ENCODE peak calls at places on chromosomes 6 and 20, in six cellular contexts. P, T, M, B, A and O are unnamed samples.

GRCh38 chr6:586553-586952 is 70.3 kb downstream of the HUS1B start:
- DNase-seq in P (no peak), B (no peak), A (no peak), T (no peak), M (no peak), O (no peak)

GRCh38 chr6:104472245-104472644 is 387.5 kb downstream of the HACE1 start:
- DNase-seq in B (no peak), P (no peak), T (no peak), M (no peak), A (no peak), O (no peak)

GRCh38 chr20:5234158-5234557 is 82.6 kb downstream of the PROKR2 start:
- DNase-seq in T (no peak), M (no peak), B (no peak), A (no peak), P (no peak), O (no peak)

GRCh38 chr6:130697661-130698535 is 129.3 kb upstream of the SMLR1 start:
- DNase-seq in A (peak; percentile 73), T (peak; percentile 23), P (peak; percentile 50), M (peak; percentile 79), B (peak; percentile 73), O (no peak)

GRCh38 chr6:136598048-136598447 is 47.8 kb upstream of the MAP7 start:
- DNase-seq in M (no peak), A (no peak), B (no peak), P (no peak), T (no peak), O (no peak)

GRCh38 chr6:152973916-152974315 is 8.9 kb downstream of the FBXO5 start:
- DNase-seq in B (no peak), A (no peak), M (no peak), P (no peak), T (no peak), O (no peak)

GRCh38 chr6:154981071-154981373 is 14.1 kb upstream of the TIAM2 start:
- DNase-seq in T (no peak), P (no peak), B (no peak), A (peak; percentile 59), M (no peak), O (no peak)

GRCh38 chr6:27076116-27076515 is 171.4 kb upstream of the PRSS16 start:
- DNase-seq in A (no peak), T (no peak), P (no peak), B (no peak), M (no peak), O (no peak)

GRCh38 chr6:1641391-1641790 is 31.7 kb downstream of the FOXC1 start:
- DNase-seq in A (no peak), M (no peak), P (no peak), B (no peak), T (no peak), O (no peak)

GRCh38 chr6:7200598-7201443 is 93.1 kb downstream of the RREB1 start:
- DNase-seq in B (no peak), M (no peak), P (no peak), A (no peak), T (no peak), O (peak; percentile 85)

GRCh38 chr6:130421567-130421966 is 55.8 kb downstream of the TMEM200A start:
- DNase-seq in A (no peak), P (no peak), B (peak; percentile 79), M (no peak), T (no peak), O (no peak)

GRCh38 chr6:22570185-22570551 is 802 bp downstream of the HDGFL1 start:
- DNase-seq in T (no peak), P (no peak), B (no peak), M (peak; percentile 6), A (no peak), O (peak; percentile 31)

GRCh38 chr6:107695061-107695715 is 128.9 kb downstream of the SCML4 start:
- DNase-seq in B (no peak), M (no peak), P (no peak), T (no peak), A (no peak), O (no peak)

GRCh38 chr6:126388235-126388634 is 48.3 kb downstream of the CENPW start:
- DNase-seq in M (no peak), P (no peak), A (no peak), B (no peak), T (no peak), O (no peak)

GRCh38 chr6:128507337-128508310 is 12.8 kb downstream of the PTPRK start:
- DNase-seq in A (no peak), M (no peak), T (no peak), P (no peak), B (peak; percentile 42), O (no peak)

GRCh38 chr6:79494841-79495240 is 42.4 kb downstream of the LCA5 start:
- DNase-seq in B (no peak), P (peak; percentile 46), M (peak; percentile 72), A (no peak), T (no peak), O (no peak)

GRCh38 chr6:74749211-74750142 is 456.4 kb downstream of the COL12A1 start:
- DNase-seq in T (no peak), B (peak; percentile 70), M (peak; percentile 17), P (no peak), A (no peak), O (no peak)

GRCh38 chr6:108920751-108921150 is 72.5 kb downstream of the ARMC2 start:
- DNase-seq in A (no peak), T (no peak), B (no peak), P (no peak), M (peak; percentile 86), O (no peak)

GRCh38 chr6:68653706-68654089 is 18.6 kb downstream of the ADGRB3 start:
- DNase-seq in M (no peak), T (no peak), A (no peak), B (no peak), P (no peak), O (no peak)

GRCh38 chr6:111837641-111838500 is 35.4 kb downstream of the FYN start:
- DNase-seq in T (no peak), A (peak; percentile 89), P (no peak), B (no peak), M (no peak), O (no peak)

GRCh38 chr6:33628401-33628964 is 7.4 kb downstream of the ITPR3 start:
- DNase-seq in P (no peak), M (no peak), T (no peak), A (peak; percentile 31), B (no peak), O (no peak)

GRCh38 chr6:64538760-64539159 is 903.2 kb downstream of the PHF3 start:
- DNase-seq in A (no peak), B (no peak), T (no peak), P (no peak), M (no peak), O (no peak)

GRCh38 chr20:6081236-6081635 is 27.4 kb upstream of the LRRN4 start:
- DNase-seq in M (no peak), A (no peak), B (no peak), T (peak; percentile 21), P (no peak), O (no peak)

GRCh38 chr6:138909511-138909910 is 78.5 kb downstream of the REPS1 start:
- DNase-seq in A (no peak), P (no peak), M (no peak), T (no peak), B (no peak), O (no peak)

GRCh38 chr20:46857061-46857831 is 37.4 kb upstream of the EYA2 start:
- DNase-seq in P (no peak), M (no peak), B (no peak), A (no peak), T (no peak), O (no peak)

GRCh38 chr20:62367136-62367482 is at the start of gene LAMA5:
- DNase-seq in M (peak; percentile 79), A (peak; percentile 48), P (peak; percentile 87), B (no peak), T (peak; percentile 68), O (peak; percentile 73)

GRCh38 chr20:62367483-62368302 is 581 bp upstream of the LAMA5 start:
- DNase-seq in T (peak; percentile 53), M (peak; percentile 70), P (peak; percentile 61), A (peak; percentile 30), B (no peak), O (no peak)

GRCh38 chr20:62368629-62369507 is 1.8 kb upstream of the LAMA5 start:
- DNase-seq in B (no peak), P (peak; percentile 77), M (peak; percentile 88), T (peak; percentile 47), A (no peak), O (no peak)

GRCh38 chr20:62369508-62370114 is 2.5 kb upstream of the LAMA5 start:
- DNase-seq in T (no peak), M (no peak), A (no peak), P (no peak), B (no peak), O (no peak)

GRCh38 chr20:62368303-62368628 is 1.2 kb upstream of the LAMA5 start:
- DNase-seq in M (no peak), T (no peak), A (no peak), B (no peak), P (no peak), O (no peak)
- H3K4me3 ChIP-seq in M (peak overlapping the region; percentile 64), T (no peak overlapping the region), A (no peak overlapping the region), B (no peak overlapping the region), P (peak overlapping the region; percentile 10), O (peak overlapping the region; percentile 70)

GRCh38 chr20:17168026-17168612 is 58.7 kb upstream of the PCSK2 start:
- DNase-seq in B (no peak), M (no peak), P (no peak), A (no peak), T (no peak), O (no peak)

GRCh38 chr20:17177341-17177740 is 49.5 kb upstream of the PCSK2 start:
- DNase-seq in T (no peak), P (peak; percentile 1), B (no peak), A (no peak), M (no peak), O (no peak)

GRCh38 chr20:17171750-17172149 is 55.1 kb upstream of the PCSK2 start:
- DNase-seq in P (no peak), B (no peak), M (no peak), T (no peak), A (no peak), O (no peak)

GRCh38 chr20:17169575-17170136 is 57.2 kb upstream of the PCSK2 start:
- DNase-seq in M (no peak), P (no peak), A (no peak), B (no peak), T (no peak), O (no peak)

GRCh38 chr20:17172826-17173420 is 53.9 kb upstream of the PCSK2 start:
- DNase-seq in M (no peak), P (no peak), A (no peak), B (no peak), T (no peak), O (no peak)
- H3K4me3 ChIP-seq in M (no peak overlapping the region), P (no peak overlapping the region), A (no peak overlapping the region), B (no peak overlapping the region), T (no peak overlapping the region), O (no peak overlapping the region)

DNA sequence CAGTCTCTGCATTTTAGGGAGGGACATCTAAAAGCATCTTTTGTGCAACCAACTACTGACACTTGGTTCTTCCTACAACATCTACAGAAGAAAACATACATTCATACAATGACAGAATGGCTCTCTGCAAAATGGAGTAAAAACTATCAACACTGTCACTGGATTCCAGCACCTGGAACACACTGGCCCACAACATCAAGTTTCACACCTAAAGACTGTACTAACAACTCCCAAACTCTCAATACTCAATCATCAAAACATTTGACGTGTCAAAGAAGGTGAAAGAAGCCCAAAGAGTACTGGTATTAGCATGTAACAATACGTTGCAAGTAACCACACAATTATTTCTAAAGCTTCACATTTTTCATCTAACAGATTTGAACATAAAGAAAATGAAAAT is 2.2 kb downstream of the CPNE1 start:
- DNase-seq in B (no peak), T (no peak), A (peak; percentile 14), M (no peak), P (no peak), O (no peak)
- H3K4me3 ChIP-seq in B (peak overlapping the region; percentile 35), T (peak overlapping the region; percentile 41), A (peak overlapping the region; percentile 91), M (peak overlapping the region; percentile 95), P (peak overlapping the region; percentile 50), O (peak overlapping the region; percentile 81)

GRCh38 chr6:43725643-43726580 is 38.3 kb upstream of the MRPS18A start:
- DNase-seq in M (no peak), B (no peak), P (no peak), A (no peak), T (no peak), O (no peak)
- H3K4me3 ChIP-seq in M (no peak overlapping the region), B (no peak overlapping the region), P (no peak overlapping the region), A (no peak overlapping the region), T (no peak overlapping the region), O (no peak overlapping the region)